ENCODE peak calls at places on chromosomes 2 and 18, in four cellular contexts. P, W, F and C are unnamed samples. For H3K36me3 and H3K4me1, the result is how much of the 10 kb centered on the place peaks cover.

GRCh38 chr18:8627107-8627472 is 17.9 kb downstream of the RAB12 start:
- DNase-seq in P (no peak), W (no peak), F (no peak), C (no peak)

GRCh38 chr2:202486351-202486750 is 110.2 kb downstream of the BMPR2 start:
- DNase-seq in P (no peak), W (no peak), F (no peak), C (no peak)

GRCh38 chr18:36211612-36212065 is 24.3 kb downstream of the MOCOS start:
- DNase-seq in P (no peak), W (no peak), F (no peak), C (peak)

GRCh38 chr2:190846746-190847145 is 33.9 kb upstream of the GLS start:
- DNase-seq in P (no peak), W (no peak), F (no peak), C (no peak)

GRCh38 chr2:226354434-226354833 is 445.2 kb downstream of the IRS1 start:
- DNase-seq in P (peak), W (no peak), F (no peak), C (no peak)

GRCh38 chr2:216391401-216391800 is 19.1 kb upstream of the MARCHF4 start:
- DNase-seq in P (no peak), W (no peak), F (no peak), C (no peak)

GRCh38 chr18:43596106-43596712 is 318.9 kb upstream of the SYT4 start:
- DNase-seq in P (peak), W (no peak), F (no peak), C (peak)

GRCh38 chr18:46736736-46737135 is 20.1 kb downstream of the ST8SIA5 start:
- DNase-seq in P (no peak), W (no peak), F (no peak), C (no peak)

GRCh38 chr2:24174851-24175277 is at the start of gene FAM228A:
- DNase-seq in P (no peak), W (no peak), F (no peak), C (no peak)

GRCh38 chr2:185796758-185797157 is 58.2 kb downstream of the FSIP2 start:
- DNase-seq in P (no peak), W (no peak), F (no peak), C (no peak)

GRCh38 chr18:36652503-36652902 is 176.3 kb downstream of the TPGS2 start:
- DNase-seq in P (no peak), W (no peak), F (no peak), C (no peak)

GRCh38 chr2:288002-288742 is at the start of gene ALKAL2:
- DNase-seq in P (peak), W (no peak), F (no peak), C (no peak)

GRCh38 chr2:207746131-207746530 is 23.6 kb downstream of the FZD5 start:
- DNase-seq in P (peak), W (peak), F (peak), C (no peak)

GRCh38 chr18:67875936-67876335 is 359.4 kb upstream of the DSEL start:
- DNase-seq in P (no peak), W (no peak), F (no peak), C (no peak)

GRCh38 chr2:152466925-152467676 is 132.1 kb downstream of the FMNL2 start:
- DNase-seq in P (no peak), W (no peak), F (no peak), C (no peak)

GRCh38 chr2:174344716-174345472 is 10.1 kb downstream of the SP9 start:
- DNase-seq in P (peak), W (no peak), F (no peak), C (peak)

GRCh38 chr2:186477782-186478181 is 8.3 kb upstream of the ZC3H15 start:
- DNase-seq in P (no peak), W (no peak), F (no peak), C (no peak)

GRCh38 chr2:71804251-71804650 is 343.4 kb downstream of the CYP26B1 start:
- DNase-seq in P (peak), W (no peak), F (no peak), C (peak)

GRCh38 chr2:888906-889566 is 61.6 kb upstream of the SNTG2 start:
- DNase-seq in P (no peak), W (no peak), F (no peak), C (no peak)

GRCh38 chr2:191265311-191266170 is 20.3 kb downstream of the MYO1B start:
- DNase-seq in P (no peak), W (peak), F (peak), C (peak)

GRCh38 chr2:128451636-128452411 is 133.2 kb upstream of the HS6ST1 start:
- DNase-seq in P (no peak), W (no peak), F (peak), C (peak)

GRCh38 chr2:111618953-111619902 is 264.8 kb downstream of the ANAPC1 start:
- DNase-seq in P (no peak), W (no peak), F (no peak), C (no peak)

GRCh38 chr2:30567317-30567716 is 120.3 kb downstream of the LCLAT1 start:
- DNase-seq in P (no peak), W (no peak), F (no peak), C (no peak)

GRCh38 chr18:66328280-66328947 is 275.5 kb downstream of the CDH19 start:
- DNase-seq in P (no peak), W (no peak), F (no peak), C (no peak)

GRCh38 chr18:2687390-2688001 is 32.0 kb downstream of the SMCHD1 start:
- DNase-seq in P (no peak), W (no peak), F (no peak), C (no peak)

GRCh38 chr18:26322892-26323653 is 96.8 kb downstream of the TAF4B start:
- DNase-seq in P (no peak), W (no peak), F (no peak), C (no peak)

GRCh38 chr2:196131384-196131861 is 40.0 kb downstream of the STK17B start:
- DNase-seq in P (peak), W (peak), F (peak), C (peak)

GRCh38 chr2:20184067-20184938 is 40.6 kb downstream of the SDC1 start:
- DNase-seq in P (peak), W (peak), F (no peak), C (peak)

GRCh38 chr2:211745295-211746097 is 793.1 kb downstream of the ERBB4 start:
- DNase-seq in P (peak), W (no peak), F (peak), C (peak)

GRCh38 chr2:5692561-5693287 is 540 bp downstream of the SOX11 start:
- DNase-seq in P (peak), W (no peak), F (no peak), C (peak)

GRCh38 chr2:170929686-170930050 is 615 bp downstream of the GORASP2 start:
- DNase-seq in P (peak), W (peak), F (peak), C (peak)

GRCh38 chr2:189236066-189236465 is 56.5 kb upstream of the COL5A2 start:
- DNase-seq in P (no peak), W (no peak), F (no peak), C (peak)

GRCh38 chr2:173076557-173077345 is 1.1 kb downstream of the MAP3K20 start:
- DNase-seq in P (peak), W (peak), F (peak), C (peak)

GRCh38 chr18:55485666-55486065 is 102.3 kb downstream of the TCF4 start:
- DNase-seq in P (no peak), W (no peak), F (no peak), C (peak)

GRCh38 chr2:99317156-99317872 is 16.3 kb upstream of the LYG1 start:
- DNase-seq in P (no peak), W (no peak), F (no peak), C (no peak)
- H3K36me3 ChIP-seq in P (under half), W (under half), F (under half), C (under half)

GRCh38 chr2:122033796-122034195 is 278.3 kb downstream of the TSN start:
- DNase-seq in P (no peak), W (no peak), F (no peak), C (no peak)
- H3K4me1 ChIP-seq in P (under half), W (under half), F (under half), C (under half)

GRCh38 chr18:79425573-79425895 is 29.8 kb downstream of the NFATC1 start:
- DNase-seq in P (no peak), W (no peak), F (no peak), C (no peak)
- H3K27ac ChIP-seq in P (no peak), W (no peak), F (no peak), C (no peak)

GRCh38 chr18:28198588-28198987 is 21.7 kb upstream of the CDH2 start:
- DNase-seq in P (no peak), W (no peak), F (no peak), C (no peak)
- H3K36me3 ChIP-seq in P (under half), W (under half), F (under half), C (under half)

GRCh38 chr2:217851191-217852020 is 151.4 kb downstream of the TNS1 start:
- DNase-seq in P (no peak), W (peak), F (no peak), C (peak)
- H3K4me1 ChIP-seq in P (under half), W (under half), F (under half), C (under half)

DNA sequence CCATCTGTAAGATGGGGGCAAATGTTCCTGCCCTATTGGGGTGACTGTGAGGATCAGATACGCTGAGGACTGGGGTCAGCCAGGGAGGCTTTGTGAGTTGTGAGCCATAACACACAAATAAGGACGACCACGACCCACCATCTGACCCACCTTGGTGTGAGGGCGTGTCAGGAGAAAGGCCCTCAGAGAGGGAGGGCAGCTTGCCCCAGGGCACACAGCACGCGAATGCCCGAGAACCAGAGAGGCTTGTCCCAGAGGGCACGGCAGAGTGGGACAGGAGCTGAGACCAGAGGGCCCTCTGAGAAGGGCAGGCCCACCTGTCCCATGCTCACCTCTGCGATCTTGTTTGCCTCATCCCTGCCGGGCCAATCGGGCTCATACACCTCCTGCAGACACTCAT is 36.7 kb downstream of the BIN1 start:
- DNase-seq in P (no peak), W (no peak), F (no peak), C (no peak)
- H3K27ac ChIP-seq in P (no peak), W (no peak), F (no peak), C (no peak)

GRCh38 chr2:237686659-237687136 is 59.3 kb downstream of the LRRFIP1 start:
- DNase-seq in P (no peak), W (peak), F (no peak), C (no peak)
- H3K36me3 ChIP-seq in P (under half), W (under half), F (under half), C (under half)

GRCh38 chr2:159635006-159635746 is 18.8 kb upstream of the BAZ2B start:
- DNase-seq in P (no peak), W (no peak), F (no peak), C (peak)
- H3K4me1 ChIP-seq in P (under half), W (under half), F (under half), C (under half)

DNA sequence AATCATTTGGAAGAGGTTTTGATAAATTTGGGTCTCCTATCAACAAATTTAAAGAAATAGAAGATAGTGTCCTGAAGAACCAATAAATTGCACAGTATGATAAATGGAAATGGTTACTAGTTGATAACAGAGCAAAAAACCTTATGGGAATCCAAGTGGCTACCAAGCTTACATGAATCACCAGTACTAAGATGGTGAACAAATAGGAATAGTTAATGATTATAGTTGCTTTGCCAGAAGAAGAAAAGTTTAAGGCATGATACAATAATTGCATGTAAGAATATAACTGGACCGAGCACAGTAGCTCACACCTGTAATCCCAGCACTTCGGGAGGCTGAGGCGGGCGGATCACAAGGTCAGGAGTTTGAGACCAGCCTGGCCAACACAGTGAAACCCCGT is 19.6 kb upstream of the INO80D start:
- DNase-seq in P (no peak), W (no peak), F (no peak), C (no peak)
- H3K27ac ChIP-seq in P (no peak), W (no peak), F (no peak), C (peak)